ENCODE peak calls at places on chromosomes 6 and 20, in five cellular contexts. A is AG09309, J is astrocyte of the spinal cord, N is psoas muscle, X is dorsolateral prefrontal cortex. K is an unnamed sample.

GRCh38 chr20:16393297-16393696 is 180.0 kb downstream of the KIF16B start:
- DNase-seq in J (no peak), N (no peak), A (no peak), X (no peak), K (no peak)

GRCh38 chr6:129648819-129649491 is 61.0 kb downstream of the ARHGAP18 start:
- DNase-seq in A (no peak), J (no peak), X (no peak), N (no peak), K (no peak)

GRCh38 chr20:31695849-31696804 is 26.5 kb downstream of the BCL2L1 start:
- DNase-seq in J (peak; percentile 37), A (no peak), X (no peak), N (peak; percentile 77), K (no peak)

GRCh38 chr20:50930139-50931047 is 844 bp downstream of the ADNP start:
- DNase-seq in J (no peak), N (peak; percentile 70), X (no peak), A (no peak), K (no peak)

GRCh38 chr6:14037402-14038277 is 79.9 kb upstream of the CD83 start:
- DNase-seq in J (peak; percentile 76), X (no peak), N (no peak), A (peak; percentile 23), K (no peak)

GRCh38 chr6:129774697-129775447 is 64.9 kb upstream of the ARHGAP18 start:
- DNase-seq in X (peak; percentile 71), N (peak; percentile 66), A (peak; percentile 53), J (peak; percentile 84), K (peak; percentile 48)

GRCh38 chr20:47610247-47610944 is 108.7 kb downstream of the NCOA3 start:
- DNase-seq in X (no peak), A (peak; percentile 47), N (no peak), J (peak; percentile 88), K (no peak)

GRCh38 chr20:51318058-51318960 is 224.2 kb downstream of the NFATC2 start:
- DNase-seq in J (no peak), X (no peak), A (no peak), N (no peak), K (no peak)

GRCh38 chr6:13371421-13372072 is 43.2 kb upstream of the TBC1D7 start:
- DNase-seq in N (no peak), X (no peak), J (no peak), A (no peak), K (no peak)

GRCh38 chr6:9456241-9456658 is 958.6 kb downstream of the TFAP2A start:
- DNase-seq in X (no peak), A (no peak), J (no peak), N (no peak), K (no peak)

GRCh38 chr6:71419954-71420692 is 131.5 kb downstream of the OGFRL1 start:
- DNase-seq in X (peak; percentile 36), N (peak; percentile 85), A (no peak), J (peak; percentile 56), K (no peak)

GRCh38 chr20:53827996-53828672 is 234.5 kb upstream of the ZNF217 start:
- DNase-seq in X (no peak), N (no peak), A (peak; percentile 96), J (peak; percentile 98), K (peak; percentile 90)

GRCh38 chr6:156396791-156397418 is 380.3 kb upstream of the ARID1B start:
- DNase-seq in N (no peak), A (no peak), X (no peak), J (no peak), K (no peak)

GRCh38 chr6:24357336-24358218 is at the start of gene DCDC2:
- DNase-seq in X (peak; percentile 41), J (no peak), A (no peak), N (peak; percentile 62), K (no peak)

GRCh38 chr6:158767714-158768113 is 51.5 kb downstream of the EZR start:
- DNase-seq in N (no peak), X (no peak), A (no peak), J (no peak), K (no peak)

GRCh38 chr6:127717384-127717783 is 140.4 kb downstream of the C6orf58 start:
- DNase-seq in A (no peak), X (no peak), J (no peak), N (no peak), K (no peak)

GRCh38 chr6:27468334-27468733 is 4.6 kb downstream of the ZNF184 start:
- DNase-seq in A (no peak), X (no peak), J (peak; percentile 19), N (no peak), K (no peak)

GRCh38 chr6:31586013-31586412 is at the start of gene LST1:
- DNase-seq in N (no peak), X (no peak), J (no peak), A (no peak), K (no peak)

GRCh38 chr20:20824924-20825584 is 112.6 kb upstream of the RALGAPA2 start:
- DNase-seq in X (no peak), J (peak; percentile 3), N (peak; percentile 79), A (no peak), K (no peak)

GRCh38 chr20:40160151-40160550 is 528.9 kb downstream of the MAFB start:
- DNase-seq in A (peak; percentile 1), J (peak; percentile 55), N (peak; percentile 39), X (no peak), K (peak; percentile 62)

GRCh38 chr6:8944548-8944947 is 509.2 kb upstream of the SLC35B3 start:
- DNase-seq in J (no peak), X (no peak), A (no peak), N (no peak), K (no peak)

GRCh38 chr6:70884074-70884983 is 72.5 kb downstream of the B3GAT2 start:
- DNase-seq in A (peak; percentile 8), J (peak; percentile 43), X (peak; percentile 35), N (peak; percentile 68), K (no peak)

GRCh38 chr6:77133031-77133430 is 330.3 kb downstream of the HTR1B start:
- DNase-seq in X (no peak), J (no peak), A (no peak), N (no peak), K (no peak)

GRCh38 chr20:20207291-20207690 is 155.0 kb downstream of the CFAP61 start:
- DNase-seq in A (no peak), N (no peak), J (no peak), X (no peak), K (no peak)

GRCh38 chr6:136696238-136696637 is 96.0 kb downstream of the MAP3K5 start:
- DNase-seq in J (no peak), A (no peak), X (no peak), N (no peak), K (no peak)

GRCh38 chr6:70412797-70413113 is 553 bp upstream of the FAM135A start:
- DNase-seq in X (no peak), J (no peak), A (no peak), N (no peak), K (no peak)

GRCh38 chr20:40770564-40771307 is 81.7 kb upstream of the MAFB start:
- DNase-seq in X (no peak), A (no peak), N (no peak), J (no peak), K (no peak)

GRCh38 chr6:80234411-80234810 is 127.9 kb downstream of the BCKDHB start:
- DNase-seq in A (no peak), J (no peak), X (no peak), N (no peak), K (no peak)
- H3K4me3 ChIP-seq in A (no peak overlapping the region), J (no peak overlapping the region), X (no peak overlapping the region), N (no peak overlapping the region), K (no peak overlapping the region)

GRCh38 chr20:25032065-25032477 is 25.9 kb downstream of the ACSS1 start:
- DNase-seq in J (no peak), N (no peak), A (no peak), X (peak; percentile 83), K (no peak)

GRCh38 chr20:25033941-25034335 is 24.0 kb downstream of the ACSS1 start:
- DNase-seq in X (no peak), A (no peak), J (no peak), N (no peak), K (no peak)

GRCh38 chr20:25033250-25033940 is 24.5 kb downstream of the ACSS1 start:
- DNase-seq in N (no peak), X (no peak), A (no peak), J (no peak), K (no peak)

GRCh38 chr20:25031241-25031640 is 26.7 kb downstream of the ACSS1 start:
- DNase-seq in X (no peak), A (no peak), J (no peak), N (no peak), K (no peak)

GRCh38 chr20:25032478-25033183 is 25.3 kb downstream of the ACSS1 start:
- DNase-seq in J (peak; percentile 6), N (no peak), X (peak; percentile 95), A (no peak), K (no peak)
- H3K4me3 ChIP-seq in J (no peak overlapping the region), N (no peak overlapping the region), X (peak overlapping the region; percentile 22), A (no peak overlapping the region), K (no peak overlapping the region)

DNA sequence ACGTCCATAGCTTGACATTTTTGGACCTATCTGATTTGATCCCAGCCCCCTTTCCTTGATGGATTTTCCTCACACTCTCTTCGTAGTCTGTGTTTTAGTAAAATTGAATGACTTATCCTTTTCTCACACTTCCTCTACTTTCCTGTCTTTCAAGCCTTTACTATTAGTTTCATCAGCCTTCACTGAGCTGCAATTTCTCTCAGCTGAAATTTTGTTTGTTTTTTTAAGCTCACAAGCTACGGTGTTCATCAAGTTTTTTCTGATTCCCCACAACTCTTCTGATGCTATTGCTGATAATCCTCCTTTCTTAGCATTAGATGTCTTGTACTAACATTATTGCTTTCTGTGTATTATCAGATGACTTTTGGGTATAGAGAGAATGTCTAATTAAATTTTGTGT is 263.7 kb downstream of the TBX18 start:
- DNase-seq in X (no peak), N (no peak), J (no peak), A (no peak), K (no peak)
- H3K4me3 ChIP-seq in X (no peak overlapping the region), N (no peak overlapping the region), J (no peak overlapping the region), A (no peak overlapping the region), K (no peak overlapping the region)

DNA sequence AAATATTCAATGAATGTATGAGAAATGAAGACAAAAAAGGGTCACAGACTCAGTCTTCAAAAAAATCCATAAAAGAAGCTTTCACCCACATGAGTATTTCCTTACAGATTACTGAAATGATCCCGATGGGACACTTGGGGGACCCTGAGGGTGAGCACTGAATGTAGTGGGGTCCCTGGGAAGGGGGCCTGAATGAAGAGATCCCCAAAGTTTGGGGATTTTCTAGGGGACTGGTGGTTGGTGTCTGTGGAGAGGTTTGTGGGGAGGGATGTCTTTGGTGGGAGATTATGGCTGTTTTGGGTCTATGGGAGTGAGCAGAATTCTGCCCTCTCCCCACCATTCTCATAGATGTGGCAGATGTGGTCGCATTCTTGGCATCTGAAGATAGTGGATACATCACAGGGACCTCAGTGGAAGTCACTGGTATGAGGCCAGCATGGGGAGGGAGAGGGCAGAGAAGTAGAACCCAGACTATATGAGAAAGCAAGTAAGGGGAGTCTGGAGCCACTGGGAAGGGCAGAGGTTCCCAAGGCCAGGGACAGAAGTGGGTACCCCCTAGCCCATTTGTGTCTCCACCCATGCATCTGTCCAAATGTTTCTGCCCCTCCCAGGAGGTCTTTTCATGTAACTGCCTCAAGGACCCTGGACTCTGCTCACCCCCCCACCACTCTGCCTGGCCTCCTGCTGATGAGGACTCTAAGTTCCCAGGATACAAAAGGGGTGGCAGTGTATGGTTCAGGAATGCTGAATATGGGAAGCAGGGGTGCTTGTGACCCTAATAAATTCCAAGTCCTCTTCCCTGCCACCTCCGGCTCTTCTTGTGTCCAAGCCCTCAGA is 1.8 kb downstream of the HSD17B8 start:
- DNase-seq in J (no peak), X (no peak), A (no peak), N (no peak), K (no peak)
- H3K4me3 ChIP-seq in J (no peak overlapping the region), X (no peak overlapping the region), A (no peak overlapping the region), N (no peak overlapping the region), K (no peak overlapping the region)

K was measured in LNCaP clone FGC.